ENCODE peak calls at places on chromosomes 3 and 15, in four cellular contexts. H is heart right ventricle, Q is psoas muscle, N is dorsolateral prefrontal cortex. B is an unnamed sample.

GRCh38 chr3:171556574-171557145 is 96.5 kb upstream of the TNIK start:
- DNase-seq in N (no peak), H (no peak), Q (no peak), B (no peak)

GRCh38 chr3:95356764-95357501 is 1294.1 kb downstream of the NSUN3 start:
- DNase-seq in Q (no peak), H (no peak), N (no peak), B (no peak)

GRCh38 chr15:76285241-76285825 is 25.9 kb downstream of the ETFA start:
- DNase-seq in N (no peak), Q (no peak), H (no peak), B (peak; percentile 4)

GRCh38 chr3:183845608-183846288 is 20.4 kb upstream of the MAP6D1 start:
- DNase-seq in H (no peak), Q (no peak), N (no peak), B (no peak)

GRCh38 chr3:176190755-176191154 is 1006.5 kb downstream of the TBL1XR1 start:
- DNase-seq in N (no peak), H (no peak), Q (no peak), B (no peak)

GRCh38 chr3:30503431-30503830 is 103.0 kb upstream of the TGFBR2 start:
- DNase-seq in H (no peak), Q (no peak), N (no peak), B (no peak)

GRCh38 chr3:29410660-29411405 is 130.0 kb downstream of the RBMS3 start:
- DNase-seq in Q (no peak), H (no peak), N (no peak), B (no peak)

GRCh38 chr15:25800761-25801515 is 62.2 kb downstream of the ATP10A start:
- DNase-seq in N (no peak), Q (no peak), H (no peak), B (no peak)

GRCh38 chr3:4983739-4984510 is 4.7 kb downstream of the BHLHE40 start:
- DNase-seq in N (no peak), Q (peak; percentile 61), H (peak; percentile 55), B (no peak)

GRCh38 chr3:68893600-68894239 is 38.6 kb downstream of the TAFA4 start:
- DNase-seq in H (no peak), Q (no peak), N (no peak), B (no peak)

GRCh38 chr3:9415485-9416138 is 18.2 kb downstream of the SETD5 start:
- DNase-seq in H (no peak), N (no peak), Q (no peak), B (no peak)

GRCh38 chr3:170815340-170815739 is 54.7 kb downstream of the RPL22L1 start:
- DNase-seq in N (no peak), Q (no peak), H (no peak), B (no peak)

GRCh38 chr3:12286927-12287726 is 1.7 kb upstream of the PPARG start:
- DNase-seq in N (no peak), H (peak; percentile 36), Q (peak; percentile 20), B (peak; percentile 25)

GRCh38 chr15:88463870-88464532 is 3.2 kb downstream of the MRPL46 start:
- DNase-seq in H (peak; percentile 30), Q (no peak), N (no peak), B (no peak)

GRCh38 chr3:140023616-140024530 is 88.9 kb downstream of the CLSTN2 start:
- DNase-seq in N (peak; percentile 63), Q (peak; percentile 41), H (no peak), B (no peak)

GRCh38 chr3:46538803-46539442 is 27.2 kb downstream of the LRRC2 start:
- DNase-seq in H (peak; percentile 30), Q (peak; percentile 41), N (no peak), B (peak; percentile 33)

GRCh38 chr15:44325568-44325967 is 37.0 kb downstream of the GOLM2 start:
- DNase-seq in Q (no peak), H (no peak), N (no peak), B (no peak)

GRCh38 chr3:94811836-94812235 is 749.0 kb downstream of the NSUN3 start:
- DNase-seq in H (no peak), N (no peak), Q (no peak), B (no peak)

GRCh38 chr3:159732172-159733111 is 256.2 kb upstream of the IL12A start:
- DNase-seq in Q (no peak), N (no peak), H (no peak), B (peak; percentile 19)

GRCh38 chr3:129313415-129313982 is 34.8 kb downstream of the HMCES start:
- DNase-seq in H (no peak), N (no peak), Q (no peak), B (no peak)

GRCh38 chr3:84600703-84601225 is 358.0 kb upstream of the CADM2 start:
- DNase-seq in Q (no peak), N (no peak), H (no peak), B (no peak)

GRCh38 chr15:69904296-69904560 is 193.5 kb downstream of the TLE3 start:
- DNase-seq in Q (no peak), H (no peak), N (no peak), B (no peak)

GRCh38 chr3:98799479-98799878 is 36.3 kb downstream of the ST3GAL6 start:
- DNase-seq in H (no peak), Q (no peak), N (no peak), B (no peak)

GRCh38 chr3:98800401-98800800 is 37.3 kb downstream of the ST3GAL6 start:
- DNase-seq in N (no peak), H (no peak), Q (no peak), B (no peak)

GRCh38 chr3:98801042-98801747 is 38.1 kb downstream of the ST3GAL6 start:
- DNase-seq in H (no peak), N (no peak), Q (no peak), B (no peak)

GRCh38 chr3:98797905-98798304 is 34.8 kb downstream of the ST3GAL6 start:
- DNase-seq in Q (no peak), H (no peak), N (no peak), B (no peak)

GRCh38 chr3:98798820-98799219 is 35.7 kb downstream of the ST3GAL6 start:
- DNase-seq in H (no peak), N (no peak), Q (no peak), B (no peak)
- TF ChIP-seq CTCF in H (peak; percentile 23), N (no peak), Q (peak; percentile 41), B (no peak)

GRCh38 chr15:94294556-94294955 is 63.2 kb downstream of the MCTP2 start:
- DNase-seq in H (no peak), Q (no peak), N (no peak), B (no peak)

GRCh38 chr15:94295275-94295674 is 63.9 kb downstream of the MCTP2 start:
- DNase-seq in H (no peak), N (no peak), Q (no peak), B (no peak)

GRCh38 chr15:94298359-94298758 is 67.0 kb downstream of the MCTP2 start:
- DNase-seq in H (no peak), Q (no peak), N (no peak), B (no peak)

GRCh38 chr15:94300612-94301011 is 69.3 kb downstream of the MCTP2 start:
- DNase-seq in H (peak; percentile 51), Q (no peak), N (no peak), B (no peak)

GRCh38 chr15:94297543-94297942 is 66.2 kb downstream of the MCTP2 start:
- DNase-seq in N (no peak), Q (no peak), H (no peak), B (no peak)
- TF ChIP-seq CTCF in N (no peak), Q (no peak), H (no peak), B (no peak)

DNA sequence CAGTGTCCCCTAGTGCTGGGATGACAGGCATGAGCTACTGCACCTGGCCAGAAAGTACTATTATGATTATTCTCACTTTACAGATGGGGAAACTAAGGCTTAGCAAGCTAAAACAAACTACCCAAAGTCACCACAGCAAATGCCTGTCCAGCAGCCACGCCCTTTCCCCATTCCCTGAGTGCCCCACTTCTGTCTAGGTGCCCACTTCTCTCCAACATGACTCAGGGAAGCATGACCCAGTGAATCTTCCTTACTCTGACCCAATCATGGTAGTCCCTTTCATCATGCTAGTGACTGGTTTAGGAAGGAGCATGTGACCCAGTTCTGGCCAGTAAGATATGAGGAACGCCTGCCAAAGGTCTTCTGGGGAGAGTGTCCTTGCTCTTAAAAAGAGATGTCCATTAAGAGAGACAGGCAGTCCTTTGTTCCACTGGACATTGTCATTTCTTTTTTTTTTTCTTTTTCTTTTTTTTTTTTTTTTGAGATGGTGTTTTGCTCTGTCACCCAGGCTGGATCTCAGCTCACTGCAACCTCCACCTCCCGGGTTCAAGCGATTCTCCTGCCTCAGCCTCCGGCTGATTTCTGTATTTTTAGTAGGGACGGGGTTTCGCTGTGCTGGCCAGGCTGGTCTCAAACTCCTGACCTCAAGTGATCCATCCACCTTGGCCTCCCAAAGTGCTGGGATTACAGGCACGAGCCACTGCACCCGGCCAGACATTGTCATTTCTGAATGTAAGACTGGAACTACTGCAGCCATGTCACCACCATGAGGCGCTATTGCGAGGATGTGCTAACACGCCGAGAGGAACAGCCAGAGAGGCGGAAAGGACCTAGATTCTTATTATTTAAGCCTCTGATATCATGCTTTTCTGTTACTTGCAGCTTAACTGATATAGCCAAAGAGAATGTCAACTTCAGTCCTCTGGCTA is 19.8 kb downstream of the MEGF11 start:
- DNase-seq in N (no peak), H (no peak), Q (no peak), B (peak; percentile 38)
- TF ChIP-seq CTCF in N (no peak), H (no peak), Q (no peak), B (no peak)

GRCh38 chr3:98567646-98568280 is 25.6 kb downstream of the CPOX start:
- DNase-seq in H (no peak), Q (no peak), N (no peak), B (no peak)

GRCh38 chr3:98568402-98568801 is 25.0 kb downstream of the CPOX start:
- DNase-seq in H (no peak), N (no peak), Q (no peak), B (no peak)

GRCh38 chr3:98574157-98574556 is 19.3 kb downstream of the CPOX start:
- DNase-seq in Q (no peak), N (no peak), H (no peak), B (no peak)

GRCh38 chr3:98577178-98577895 is 16.1 kb downstream of the CPOX start:
- DNase-seq in Q (no peak), H (no peak), N (no peak), B (no peak)

GRCh38 chr3:98573231-98573728 is 20.1 kb downstream of the CPOX start:
- DNase-seq in H (no peak), N (no peak), Q (no peak), B (no peak)
- TF ChIP-seq CTCF in H (peak; percentile 24), N (peak; percentile 51), Q (peak; percentile 18), B (peak; percentile 78)

GRCh38 chr3:186365202-186365974 is 3.4 kb upstream of the DGKG start:
- DNase-seq in Q (no peak), N (peak; percentile 59), H (peak; percentile 76), B (no peak)
- TF ChIP-seq CTCF in Q (no peak), N (no peak), H (no peak), B (no peak)

GRCh38 chr15:40358492-40359353 is 704 bp downstream of the DISP2 start:
- DNase-seq in Q (no peak), N (no peak), H (no peak), B (no peak)
- TF ChIP-seq CTCF in Q (no peak), N (no peak), H (peak; percentile 6), B (no peak)

GRCh38 chr15:36501063-36501678 is 78.3 kb upstream of the CDIN1 start:
- DNase-seq in Q (no peak), H (peak; percentile 60), N (no peak), B (peak; percentile 40)
- TF ChIP-seq CTCF in Q (peak; percentile 84), H (peak; percentile 82), N (peak; percentile 80), B (no peak)

B was measured in endothelial cell.